ENCODE peak calls at places on chromosomes 11 and 22, in five cellular contexts. One of them, this sample, is unnamed.

GRCh38 chr11:109864834-109865557 is 228.2 kb upstream of the ZC3H12C start:
- DNase-seq in GM18507: no peak
- DNase-seq in erythroblast: no peak
- DNase-seq in memory B cell: no peak
- DNase-seq in GM06990: peak; percentile 18
- DNase-seq in this sample: peak; percentile 39

GRCh38 chr22:25777870-25778269 is 35.9 kb downstream of the MYO18B start:
- DNase-seq in memory B cell: no peak
- DNase-seq in erythroblast: peak; percentile 62
- DNase-seq in GM06990: no peak
- DNase-seq in GM18507: peak; percentile 12
- DNase-seq in this sample: peak; percentile 55

GRCh38 chr11:90288207-90288821 is 65.5 kb upstream of the CHORDC1 start:
- DNase-seq in GM18507: no peak
- DNase-seq in memory B cell: no peak
- DNase-seq in erythroblast: no peak
- DNase-seq in GM06990: no peak
- DNase-seq in this sample: peak; percentile 48

GRCh38 chr11:121696177-121696863 is 243.6 kb upstream of the SORL1-AS1 start:
- DNase-seq in memory B cell: no peak
- DNase-seq in erythroblast: no peak
- DNase-seq in GM18507: no peak
- DNase-seq in GM06990: no peak
- DNase-seq in this sample: no peak

GRCh38 chr22:44068422-44069191 is 44.5 kb downstream of the PARVB start:
- DNase-seq in erythroblast: peak; percentile 64
- DNase-seq in memory B cell: peak; percentile 80
- DNase-seq in GM18507: no peak
- DNase-seq in GM06990: peak; percentile 68
- DNase-seq in this sample: no peak

GRCh38 chr11:66112640-66113098 is 42.6 kb downstream of the PACS1 start:
- DNase-seq in erythroblast: no peak
- DNase-seq in memory B cell: no peak
- DNase-seq in GM18507: no peak
- DNase-seq in GM06990: no peak
- DNase-seq in this sample: no peak

GRCh38 chr11:92651159-92651558 is 318.3 kb upstream of the MTNR1B start:
- DNase-seq in GM18507: no peak
- DNase-seq in memory B cell: no peak
- DNase-seq in erythroblast: no peak
- DNase-seq in GM06990: no peak
- DNase-seq in this sample: no peak

GRCh38 chr11:73141309-73142127 is 600 bp downstream of the FCHSD2 start:
- DNase-seq in erythroblast: peak; percentile 83
- DNase-seq in GM18507: no peak
- DNase-seq in memory B cell: peak; percentile 54
- DNase-seq in GM06990: peak; percentile 86
- DNase-seq in this sample: peak; percentile 82

GRCh38 chr11:100010393-100010792 is 676.7 kb upstream of the ARHGAP42 start:
- DNase-seq in erythroblast: peak; percentile 25
- DNase-seq in memory B cell: no peak
- DNase-seq in GM06990: no peak
- DNase-seq in GM18507: no peak
- DNase-seq in this sample: no peak

GRCh38 chr11:19905280-19905853 is 192.7 kb downstream of the NAV2 start:
- DNase-seq in GM18507: no peak
- DNase-seq in memory B cell: no peak
- DNase-seq in erythroblast: peak; percentile 9
- DNase-seq in GM06990: no peak
- DNase-seq in this sample: peak; percentile 69

GRCh38 chr11:108733479-108734116 is 68.7 kb downstream of the DDX10 start:
- DNase-seq in memory B cell: peak; percentile 11
- DNase-seq in GM18507: no peak
- DNase-seq in erythroblast: no peak
- DNase-seq in GM06990: peak; percentile 78
- DNase-seq in this sample: no peak

GRCh38 chr11:74676596-74676995 is 54.6 kb downstream of the CHRDL2 start:
- DNase-seq in memory B cell: no peak
- DNase-seq in GM18507: no peak
- DNase-seq in erythroblast: no peak
- DNase-seq in GM06990: no peak
- DNase-seq in this sample: no peak

GRCh38 chr22:17085277-17086091 is 684 bp downstream of the IL17RA start:
- DNase-seq in GM06990: peak; percentile 49
- DNase-seq in GM18507: no peak
- DNase-seq in memory B cell: peak; percentile 16
- DNase-seq in erythroblast: peak; percentile 43
- DNase-seq in this sample: peak; percentile 56

GRCh38 chr11:72102162-72102561 is 935 bp downstream of the LAMTOR1 start:
- DNase-seq in GM06990: no peak
- DNase-seq in GM18507: no peak
- DNase-seq in erythroblast: peak; percentile 50
- DNase-seq in memory B cell: no peak
- DNase-seq in this sample: no peak

GRCh38 chr22:38012604-38013072 is 28.3 kb upstream of the SOX10 start:
- DNase-seq in memory B cell: no peak
- DNase-seq in GM06990: no peak
- DNase-seq in GM18507: no peak
- DNase-seq in erythroblast: peak; percentile 65
- DNase-seq in this sample: no peak

GRCh38 chr22:49673048-49673447 is 154.6 kb downstream of the BRD1 start:
- DNase-seq in memory B cell: no peak
- DNase-seq in GM06990: no peak
- DNase-seq in erythroblast: no peak
- DNase-seq in GM18507: no peak
- DNase-seq in this sample: no peak

GRCh38 chr11:17163296-17163695 is 44.5 kb downstream of the PIK3C2A start:
- DNase-seq in GM18507: no peak
- DNase-seq in erythroblast: peak; percentile 8
- DNase-seq in GM06990: no peak
- DNase-seq in memory B cell: no peak
- DNase-seq in this sample: no peak

GRCh38 chr11:115214644-115215305 is 289.4 kb downstream of the CADM1 start:
- DNase-seq in GM06990: no peak
- DNase-seq in GM18507: no peak
- DNase-seq in memory B cell: no peak
- DNase-seq in erythroblast: no peak
- DNase-seq in this sample: no peak

GRCh38 chr11:47571895-47572294 is 6.5 kb downstream of the PTPMT1 start:
- DNase-seq in memory B cell: no peak
- DNase-seq in GM06990: no peak
- DNase-seq in GM18507: no peak
- DNase-seq in erythroblast: no peak
- DNase-seq in this sample: no peak

GRCh38 chr11:18853086-18853720 is 61.6 kb upstream of the PTPN5 start:
- DNase-seq in GM06990: peak; percentile 11
- DNase-seq in memory B cell: no peak
- DNase-seq in GM18507: no peak
- DNase-seq in erythroblast: peak; percentile 18
- DNase-seq in this sample: peak; percentile 68

GRCh38 chr22:36999463-36999862 is 19.8 kb downstream of the TST start:
- DNase-seq in GM18507: no peak
- DNase-seq in memory B cell: no peak
- DNase-seq in GM06990: no peak
- DNase-seq in erythroblast: no peak
- DNase-seq in this sample: no peak

GRCh38 chr11:19577849-19578619 is 134.6 kb upstream of the NAV2 start:
- DNase-seq in GM06990: no peak
- DNase-seq in erythroblast: no peak
- DNase-seq in memory B cell: no peak
- DNase-seq in GM18507: no peak
- DNase-seq in this sample: peak; percentile 72

GRCh38 chr11:33451364-33451763 is 194.2 kb downstream of the HIPK3 start:
- DNase-seq in erythroblast: no peak
- DNase-seq in GM06990: no peak
- DNase-seq in memory B cell: no peak
- DNase-seq in GM18507: no peak
- DNase-seq in this sample: no peak

GRCh38 chr11:86447763-86448480 is 73.2 kb downstream of the CCDC81 start:
- DNase-seq in erythroblast: no peak
- DNase-seq in GM18507: no peak
- DNase-seq in memory B cell: no peak
- DNase-seq in GM06990: no peak
- DNase-seq in this sample: no peak

GRCh38 chr11:2376751-2377451 is at the start of gene CD81:
- DNase-seq in GM18507: peak; percentile 75
- DNase-seq in memory B cell: peak; percentile 60
- DNase-seq in GM06990: peak; percentile 59
- DNase-seq in erythroblast: peak; percentile 68
- DNase-seq in this sample: peak; percentile 82

GRCh38 chr22:46122980-46123693 is 27.2 kb upstream of the PPARA start:
- DNase-seq in GM18507: no peak
- DNase-seq in GM06990: no peak
- DNase-seq in erythroblast: no peak
- DNase-seq in memory B cell: no peak
- DNase-seq in this sample: no peak

GRCh38 chr11:76836613-76837291 is 24.0 kb upstream of the ACER3 start:
- DNase-seq in GM18507: no peak
- DNase-seq in erythroblast: no peak
- DNase-seq in GM06990: no peak
- DNase-seq in memory B cell: no peak
- DNase-seq in this sample: no peak

GRCh38 chr11:71311176-71311925 is 59.0 kb upstream of the SHANK2 start:
- DNase-seq in GM06990: no peak
- DNase-seq in GM18507: no peak
- DNase-seq in erythroblast: no peak
- DNase-seq in memory B cell: no peak
- DNase-seq in this sample: no peak

GRCh38 chr11:18457435-18457834 is 1.8 kb downstream of the LDHAL6A start:
- DNase-seq in GM06990: no peak
- DNase-seq in erythroblast: no peak
- DNase-seq in memory B cell: no peak
- DNase-seq in GM18507: no peak
- DNase-seq in this sample: peak; percentile 55

GRCh38 chr11:118522571-118523072 is 4.7 kb upstream of the TTC36 start:
- DNase-seq in erythroblast: peak; percentile 23
- DNase-seq in GM18507: no peak
- DNase-seq in memory B cell: no peak
- DNase-seq in GM06990: no peak
- DNase-seq in this sample: peak; percentile 41